ENCODE peak calls at places on chromosomes 4 and X, in four cellular contexts. M is tibial artery; O is PC-9; V is CD4-positive, alpha-beta T cell. U is an unnamed sample.

GRCh38 chr4:111937368-111937767 is 207.9 kb upstream of the FAM241A start:
- DNase-seq in O (peak; percentile 64), M (no peak), V (no peak), U (no peak)

GRCh38 chr4:148935179-148935578 is 493.0 kb upstream of the NR3C2 start:
- DNase-seq in M (no peak), O (no peak), V (no peak), U (no peak)

GRCh38 chr4:16227462-16227868 is 1.2 kb upstream of the TAPT1 start:
- DNase-seq in O (no peak), V (peak; percentile 18), M (peak; percentile 34), U (no peak)

GRCh38 chrX:10841579-10841978 is 221.2 kb upstream of the MID1 start:
- DNase-seq in O (no peak), V (no peak), M (no peak), U (no peak)

GRCh38 chrX:147079974-147080373 is 265.4 kb upstream of the CXorf51A start:
- DNase-seq in V (no peak), M (no peak), O (no peak), U (no peak)

GRCh38 chr4:186366326-186366725 is 100.3 kb downstream of the F11 start:
- DNase-seq in M (no peak), V (no peak), O (no peak), U (no peak)

GRCh38 chr4:1050486-1051213 is 39.2 kb downstream of the FGFRL1 start:
- DNase-seq in M (no peak), V (no peak), O (no peak), U (no peak)

GRCh38 chrX:20913760-20914159 is 460.5 kb upstream of the CNKSR2 start:
- DNase-seq in M (no peak), O (no peak), V (no peak), U (no peak)

GRCh38 chrX:120316587-120317283 is 5.5 kb upstream of the TMEM255A start:
- DNase-seq in V (no peak), M (no peak), O (peak; percentile 97), U (no peak)

GRCh38 chr4:7425171-7425570 is 9.6 kb downstream of the PSAPL1 start:
- DNase-seq in M (peak; percentile 7), O (no peak), V (no peak), U (no peak)

GRCh38 chr4:53479731-53480525 is 102.5 kb downstream of the FIP1L1 start:
- DNase-seq in M (no peak), V (no peak), O (no peak), U (no peak)

GRCh38 chr4:61193863-61194262 is 6.3 kb upstream of the ADGRL3 start:
- DNase-seq in O (no peak), M (no peak), V (no peak), U (no peak)

GRCh38 chrX:79413009-79413408 is 45.9 kb upstream of the ITM2A start:
- DNase-seq in O (no peak), V (no peak), M (no peak), U (no peak)

GRCh38 chr4:127470290-127470809 is 162.4 kb upstream of the INTU start:
- DNase-seq in M (no peak), V (no peak), O (no peak), U (no peak)

GRCh38 chr4:112266823-112267222 is 18.9 kb downstream of the TIFA start:
- DNase-seq in M (no peak), V (no peak), O (no peak), U (no peak)

GRCh38 chr4:98468744-98469143 is 189.7 kb downstream of the TSPAN5 start:
- DNase-seq in O (no peak), V (no peak), M (no peak), U (no peak)

GRCh38 chr4:16516796-16517413 is 290.6 kb upstream of the TAPT1 start:
- DNase-seq in V (no peak), O (no peak), M (peak; percentile 28), U (no peak)

GRCh38 chrX:48897157-48897620 is 379 bp downstream of the TIMM17B start:
- DNase-seq in M (peak; percentile 66), V (peak; percentile 63), O (peak; percentile 60), U (no peak)

GRCh38 chrX:78019586-78020483 is 50.4 kb upstream of the PGAM4 start:
- DNase-seq in V (no peak), M (no peak), O (peak; percentile 57), U (no peak)

GRCh38 chr4:1207603-1208265 is 35.4 kb upstream of the SPON2 start:
- DNase-seq in V (peak; percentile 4), O (no peak), M (peak; percentile 31), U (no peak)

GRCh38 chrX:1389181-1389992 is 2.5 kb downstream of the SLC25A6 start:
- DNase-seq in O (no peak), M (no peak), V (no peak), U (no peak)

GRCh38 chr4:106034751-106035150 is 139.5 kb downstream of the NPNT start:
- DNase-seq in M (no peak), O (no peak), V (no peak), U (no peak)

GRCh38 chrX:37818031-37818430 is 29.3 kb downstream of the DYNLT3 start:
- DNase-seq in V (no peak), M (no peak), O (no peak), U (no peak)

GRCh38 chr4:162406637-162407370 is 243.0 kb upstream of the FSTL5 start:
- DNase-seq in M (no peak), V (no peak), O (no peak), U (no peak)

GRCh38 chrX:43552166-43552565 is 103.9 kb upstream of the MAOA start:
- DNase-seq in M (no peak), O (peak; percentile 72), V (no peak), U (no peak)

GRCh38 chr4:48591372-48591771 is 101.3 kb downstream of the ZAR1 start:
- DNase-seq in M (no peak), O (no peak), V (no peak), U (no peak)

GRCh38 chr4:6221296-6221850 is 21.0 kb upstream of the JAKMIP1 start:
- DNase-seq in V (no peak), O (no peak), M (no peak), U (no peak)

GRCh38 chrX:48521353-48522243 is at the start of gene EBP:
- DNase-seq in O (peak; percentile 77), V (peak; percentile 93), M (peak; percentile 88), U (peak; percentile 69)

GRCh38 chrX:71107245-71107644 is 705 bp upstream of the CXorf65 start:
- DNase-seq in M (no peak), V (no peak), O (no peak), U (no peak)

GRCh38 chrX:46408553-46409407 is 136.4 kb downstream of the ZNF674 start:
- DNase-seq in V (peak; percentile 44), M (peak; percentile 43), O (no peak), U (no peak)

GRCh38 chr4:98801259-98801725 is 127.6 kb downstream of the EIF4E start:
- DNase-seq in M (no peak), V (no peak), O (no peak), U (no peak)

GRCh38 chrX:15679246-15679645 is 14.6 kb upstream of the CLTRN start:
- DNase-seq in M (no peak), V (no peak), O (no peak), U (no peak)

GRCh38 chrX:151975736-151976275 is 1.3 kb upstream of the GABRE start:
- DNase-seq in V (no peak), M (no peak), O (no peak), U (no peak)

GRCh38 chrX:151975228-151975593 is 735 bp upstream of the GABRE start:
- DNase-seq in O (no peak), V (no peak), M (no peak), U (no peak)

GRCh38 chrX:151973262-151973661 is 1.2 kb downstream of the GABRE start:
- DNase-seq in M (no peak), O (no peak), V (no peak), U (no peak)

GRCh38 chrX:151974336-151975227 is at the start of gene GABRE:
- DNase-seq in O (no peak), M (peak; percentile 31), V (no peak), U (no peak)

GRCh38 chrX:151973851-151974335 is 583 bp downstream of the GABRE start:
- DNase-seq in O (no peak), M (peak; percentile 39), V (no peak), U (no peak)
- H3K27ac ChIP-seq in O (peak overlapping the region; percentile 8), M (peak overlapping the region; percentile 95), V (no peak overlapping the region), U (peak overlapping the region; percentile 94)

GRCh38 chr4:15131551-15131950 is 129.3 kb downstream of the CPEB2 start:
- DNase-seq in M (peak; percentile 23), O (peak; percentile 55), V (no peak), U (no peak)
- H3K27ac ChIP-seq in M (no peak overlapping the region), O (no peak overlapping the region), V (no peak overlapping the region), U (no peak overlapping the region)

DNA sequence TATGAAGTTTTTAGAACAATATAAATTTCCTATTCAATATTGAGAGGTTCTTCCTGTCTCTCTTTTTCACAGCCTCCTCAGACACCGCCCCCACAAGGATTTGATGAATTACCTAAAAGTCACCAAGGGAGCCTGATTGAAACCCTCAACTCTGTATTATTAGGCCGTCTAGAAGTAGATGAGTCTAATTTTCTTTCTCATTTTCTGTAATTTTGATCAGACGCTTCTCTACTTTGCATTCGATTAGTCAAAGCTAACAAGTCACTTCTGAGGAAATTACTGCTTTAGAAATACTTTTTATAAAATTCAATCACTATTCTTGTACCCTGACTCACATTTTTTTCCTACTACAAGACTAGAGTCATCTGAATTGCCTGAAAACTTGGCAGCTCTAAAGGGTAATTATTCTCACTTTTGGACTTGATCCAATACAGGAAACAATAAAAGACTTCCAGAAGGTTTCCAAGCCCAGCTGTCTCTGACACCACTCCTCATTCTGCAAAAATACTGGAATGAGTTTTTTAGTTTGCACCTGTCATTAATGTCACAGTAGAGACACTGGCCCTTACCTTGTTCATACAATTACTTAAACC is 111.2 kb downstream of the ELOVL6 start:
- DNase-seq in M (no peak), V (no peak), O (peak; percentile 53), U (no peak)
- H3K27ac ChIP-seq in M (no peak overlapping the region), V (no peak overlapping the region), O (peak overlapping the region; percentile 63), U (no peak overlapping the region)

DNA sequence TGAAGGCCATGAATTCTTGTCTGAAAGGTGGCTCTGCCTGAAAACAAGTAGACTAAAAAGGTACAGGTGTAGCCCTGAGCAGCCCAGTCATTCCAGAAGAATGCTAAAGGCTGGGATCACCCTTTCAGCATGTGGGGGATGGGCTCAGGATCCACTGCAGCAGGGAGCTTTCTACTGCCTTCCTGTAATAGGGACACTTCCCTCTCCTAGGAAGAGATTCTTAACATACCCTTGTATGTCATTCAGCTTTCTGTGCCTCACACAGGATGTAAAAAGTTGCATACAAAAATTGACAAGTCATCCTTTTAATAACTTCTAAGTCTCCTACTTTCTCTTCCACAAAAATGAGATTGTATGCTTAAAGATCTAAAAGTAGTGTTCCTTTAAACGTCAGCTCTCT is 123.3 kb downstream of the ZNF518B start:
- DNase-seq in O (no peak), M (no peak), V (no peak), U (no peak)
- H3K27ac ChIP-seq in O (no peak overlapping the region), M (no peak overlapping the region), V (no peak overlapping the region), U (no peak overlapping the region)

DNA sequence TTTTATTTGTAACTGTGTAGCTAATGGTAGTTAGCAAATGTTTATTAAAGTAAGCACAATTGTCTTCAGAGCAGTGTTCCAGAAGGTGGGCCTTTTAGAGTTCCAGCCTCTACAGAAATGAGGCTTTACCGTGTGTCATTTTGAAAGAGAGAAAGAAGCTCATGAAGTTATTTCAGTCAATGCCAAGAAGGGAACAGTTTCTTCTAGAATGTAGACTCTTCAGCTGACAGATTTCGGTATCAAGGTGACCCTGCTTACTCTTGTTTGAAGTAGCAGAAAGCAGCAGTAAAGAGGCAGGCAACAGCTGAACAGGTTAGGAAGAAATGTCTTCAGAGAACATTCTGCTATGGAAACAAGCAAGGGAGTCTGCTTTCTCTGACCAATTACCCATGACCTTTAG is 93.6 kb downstream of the TASL start:
- DNase-seq in V (no peak), O (no peak), M (no peak), U (no peak)
- H3K27ac ChIP-seq in V (no peak overlapping the region), O (no peak overlapping the region), M (no peak overlapping the region), U (no peak overlapping the region)